ENCODE peak calls at places on chromosomes 3 and 15, in nine cellular contexts. One of them, this sample, is unnamed.

GRCh38 chr3:134075568-134075825 is 45.8 kb upstream of the SLCO2A1 start:
- DNase-seq in Peyer's patch: no peak
- DNase-seq in IMR-90: no peak
- DNase-seq in A549: no peak
- DNase-seq in NB4: no peak
- DNase-seq in esophagus squamous epithelium: no peak
- DNase-seq in breast epithelium: no peak
- DNase-seq in tibial nerve: no peak
- DNase-seq in spleen: no peak
- DNase-seq in this sample: peak

GRCh38 chr15:25810154-25810553 is 53.0 kb downstream of the ATP10A start:
- DNase-seq in IMR-90: no peak
- DNase-seq in A549: no peak
- DNase-seq in esophagus squamous epithelium: no peak
- DNase-seq in spleen: no peak
- DNase-seq in breast epithelium: no peak
- DNase-seq in Peyer's patch: no peak
- DNase-seq in NB4: no peak
- DNase-seq in tibial nerve: no peak
- DNase-seq in this sample: no peak

GRCh38 chr3:31295150-31295765 is 237.5 kb upstream of the STT3B start:
- DNase-seq in spleen: no peak
- DNase-seq in tibial nerve: no peak
- DNase-seq in breast epithelium: no peak
- DNase-seq in Peyer's patch: no peak
- DNase-seq in NB4: no peak
- DNase-seq in IMR-90: no peak
- DNase-seq in esophagus squamous epithelium: no peak
- DNase-seq in A549: no peak
- DNase-seq in this sample: no peak

GRCh38 chr15:71784719-71785118 is 25.6 kb upstream of the NR2E3 start:
- DNase-seq in breast epithelium: no peak
- DNase-seq in tibial nerve: no peak
- DNase-seq in spleen: no peak
- DNase-seq in IMR-90: no peak
- DNase-seq in A549: no peak
- DNase-seq in esophagus squamous epithelium: no peak
- DNase-seq in NB4: peak
- DNase-seq in Peyer's patch: no peak
- DNase-seq in this sample: peak

GRCh38 chr15:48242531-48242930 is 36.4 kb downstream of the SLC12A1 start:
- DNase-seq in IMR-90: no peak
- DNase-seq in A549: no peak
- DNase-seq in tibial nerve: no peak
- DNase-seq in Peyer's patch: no peak
- DNase-seq in esophagus squamous epithelium: no peak
- DNase-seq in breast epithelium: no peak
- DNase-seq in NB4: no peak
- DNase-seq in spleen: no peak
- DNase-seq in this sample: no peak

GRCh38 chr3:50550079-50550736 is 17.3 kb downstream of the C3orf18 start:
- DNase-seq in NB4: peak
- DNase-seq in esophagus squamous epithelium: no peak
- DNase-seq in tibial nerve: peak
- DNase-seq in A549: peak
- DNase-seq in spleen: no peak
- DNase-seq in breast epithelium: no peak
- DNase-seq in IMR-90: peak
- DNase-seq in Peyer's patch: peak
- DNase-seq in this sample: no peak

GRCh38 chr15:59550520-59550919 is 61.1 kb upstream of the GCNT3 start:
- DNase-seq in A549: no peak
- DNase-seq in tibial nerve: no peak
- DNase-seq in esophagus squamous epithelium: no peak
- DNase-seq in NB4: peak
- DNase-seq in Peyer's patch: no peak
- DNase-seq in breast epithelium: no peak
- DNase-seq in spleen: no peak
- DNase-seq in IMR-90: no peak
- DNase-seq in this sample: no peak

GRCh38 chr3:30660128-30660525 is 53.7 kb downstream of the TGFBR2 start:
- DNase-seq in spleen: no peak
- DNase-seq in esophagus squamous epithelium: no peak
- DNase-seq in Peyer's patch: no peak
- DNase-seq in tibial nerve: no peak
- DNase-seq in A549: no peak
- DNase-seq in NB4: no peak
- DNase-seq in breast epithelium: no peak
- DNase-seq in IMR-90: no peak
- DNase-seq in this sample: no peak

GRCh38 chr15:70669966-70670658 is 93.2 kb downstream of the UACA start:
- DNase-seq in A549: no peak
- DNase-seq in tibial nerve: no peak
- DNase-seq in esophagus squamous epithelium: no peak
- DNase-seq in breast epithelium: no peak
- DNase-seq in spleen: no peak
- DNase-seq in IMR-90: no peak
- DNase-seq in Peyer's patch: no peak
- DNase-seq in NB4: no peak
- DNase-seq in this sample: no peak

GRCh38 chr3:118988198-118988842 is 46.3 kb downstream of the IGSF11 start:
- DNase-seq in NB4: no peak
- DNase-seq in spleen: no peak
- DNase-seq in tibial nerve: no peak
- DNase-seq in esophagus squamous epithelium: no peak
- DNase-seq in Peyer's patch: no peak
- DNase-seq in A549: no peak
- DNase-seq in IMR-90: no peak
- DNase-seq in breast epithelium: no peak
- DNase-seq in this sample: no peak

GRCh38 chr3:182713743-182714517 is 79.4 kb upstream of the ATP11B start:
- DNase-seq in NB4: peak
- DNase-seq in A549: peak
- DNase-seq in Peyer's patch: no peak
- DNase-seq in IMR-90: peak
- DNase-seq in breast epithelium: no peak
- DNase-seq in esophagus squamous epithelium: no peak
- DNase-seq in tibial nerve: no peak
- DNase-seq in spleen: no peak
- DNase-seq in this sample: no peak

GRCh38 chr15:39478996-39479395 is 101.9 kb upstream of the THBS1 start:
- DNase-seq in A549: no peak
- DNase-seq in esophagus squamous epithelium: no peak
- DNase-seq in breast epithelium: no peak
- DNase-seq in IMR-90: no peak
- DNase-seq in tibial nerve: no peak
- DNase-seq in spleen: no peak
- DNase-seq in Peyer's patch: no peak
- DNase-seq in NB4: no peak
- DNase-seq in this sample: no peak

GRCh38 chr15:96345560-96346389 is 15.3 kb downstream of the NR2F2 start:
- DNase-seq in tibial nerve: peak
- DNase-seq in esophagus squamous epithelium: no peak
- DNase-seq in NB4: peak
- DNase-seq in breast epithelium: peak
- DNase-seq in spleen: peak
- DNase-seq in Peyer's patch: no peak
- DNase-seq in A549: peak
- DNase-seq in IMR-90: peak
- DNase-seq in this sample: peak

GRCh38 chr3:284316-284715 is 87.8 kb downstream of the CHL1 start:
- DNase-seq in tibial nerve: no peak
- DNase-seq in A549: no peak
- DNase-seq in IMR-90: no peak
- DNase-seq in NB4: no peak
- DNase-seq in breast epithelium: no peak
- DNase-seq in Peyer's patch: no peak
- DNase-seq in esophagus squamous epithelium: no peak
- DNase-seq in spleen: no peak
- DNase-seq in this sample: no peak

DNA sequence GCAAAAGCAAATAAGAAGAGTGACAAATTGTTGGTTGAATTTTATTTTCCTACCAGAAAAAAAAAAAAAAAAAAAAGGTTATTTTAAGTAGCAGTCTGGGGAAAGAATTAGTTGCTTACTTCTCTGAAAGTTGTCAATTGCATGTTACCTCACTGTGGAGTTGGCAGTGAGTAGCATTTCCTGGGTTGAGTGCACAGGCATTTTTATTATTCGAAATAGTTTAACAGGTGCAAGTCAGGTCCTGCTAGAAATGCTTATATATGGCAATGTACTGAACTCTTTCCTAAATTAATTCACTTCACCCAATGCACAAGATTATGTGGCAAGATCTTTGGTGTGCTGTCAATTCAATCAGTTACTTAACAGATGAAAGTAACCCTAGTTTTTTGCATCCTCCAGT is 680.6 kb downstream of the EPHA3 start:
- DNase-seq in breast epithelium: no peak
- DNase-seq in IMR-90: no peak
- DNase-seq in A549: no peak
- DNase-seq in Peyer's patch: no peak
- DNase-seq in NB4: no peak
- DNase-seq in spleen: no peak
- DNase-seq in esophagus squamous epithelium: no peak
- DNase-seq in tibial nerve: no peak
- DNase-seq in this sample: no peak
- TF ChIP-seq CTCF in breast epithelium: no peak
- TF ChIP-seq CTCF in IMR-90: no peak
- TF ChIP-seq CTCF in A549: no peak
- TF ChIP-seq CTCF in Peyer's patch: no peak
- TF ChIP-seq CTCF in NB4: no peak
- TF ChIP-seq CTCF in spleen: no peak
- TF ChIP-seq CTCF in esophagus squamous epithelium: no peak
- TF ChIP-seq CTCF in tibial nerve: no peak
- TF ChIP-seq CTCF in this sample: no peak

DNA sequence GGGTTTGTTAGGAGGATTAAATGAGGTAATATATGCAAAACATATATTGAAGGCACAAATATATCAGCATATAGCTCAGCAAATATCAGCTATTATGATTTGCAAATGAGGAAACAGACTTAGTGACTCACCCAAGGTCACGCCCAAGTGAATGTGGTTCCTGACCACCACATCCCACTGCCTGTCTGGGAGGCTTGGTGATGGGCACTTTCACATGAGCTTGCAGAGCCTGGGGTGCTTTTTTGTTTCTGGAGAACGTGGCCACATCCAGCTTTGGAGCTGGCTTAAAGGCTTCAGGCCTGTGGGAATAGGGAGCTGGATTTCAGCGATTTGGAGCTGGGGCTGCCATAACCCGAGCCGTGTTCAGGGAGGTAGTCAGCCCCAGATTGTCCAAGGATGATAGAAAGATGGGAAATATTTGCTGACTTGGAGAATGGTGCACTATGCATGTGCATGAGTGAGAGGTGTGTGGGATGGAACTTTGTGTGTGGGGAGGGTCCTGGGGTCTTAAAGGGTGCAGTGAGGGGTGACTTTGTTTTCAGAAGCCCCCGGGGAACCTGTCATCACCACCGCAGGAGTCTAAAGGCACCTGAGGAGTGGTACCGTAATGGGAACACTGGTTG is 12.0 kb upstream of the FGD5 start:
- DNase-seq in esophagus squamous epithelium: no peak
- DNase-seq in A549: no peak
- DNase-seq in tibial nerve: no peak
- DNase-seq in breast epithelium: no peak
- DNase-seq in spleen: peak
- DNase-seq in Peyer's patch: no peak
- DNase-seq in NB4: peak
- DNase-seq in IMR-90: peak
- DNase-seq in this sample: no peak
- TF ChIP-seq POLR2A in esophagus squamous epithelium: no peak
- TF ChIP-seq POLR2A in A549: no peak
- TF ChIP-seq POLR2A in tibial nerve: no peak
- TF ChIP-seq POLR2A in breast epithelium: no peak
- TF ChIP-seq POLR2A in spleen: no peak
- TF ChIP-seq POLR2A in Peyer's patch: no peak
- TF ChIP-seq POLR2A in NB4: no peak
- TF ChIP-seq POLR2A in IMR-90: no peak
- TF ChIP-seq POLR2A in this sample: no peak

DNA sequence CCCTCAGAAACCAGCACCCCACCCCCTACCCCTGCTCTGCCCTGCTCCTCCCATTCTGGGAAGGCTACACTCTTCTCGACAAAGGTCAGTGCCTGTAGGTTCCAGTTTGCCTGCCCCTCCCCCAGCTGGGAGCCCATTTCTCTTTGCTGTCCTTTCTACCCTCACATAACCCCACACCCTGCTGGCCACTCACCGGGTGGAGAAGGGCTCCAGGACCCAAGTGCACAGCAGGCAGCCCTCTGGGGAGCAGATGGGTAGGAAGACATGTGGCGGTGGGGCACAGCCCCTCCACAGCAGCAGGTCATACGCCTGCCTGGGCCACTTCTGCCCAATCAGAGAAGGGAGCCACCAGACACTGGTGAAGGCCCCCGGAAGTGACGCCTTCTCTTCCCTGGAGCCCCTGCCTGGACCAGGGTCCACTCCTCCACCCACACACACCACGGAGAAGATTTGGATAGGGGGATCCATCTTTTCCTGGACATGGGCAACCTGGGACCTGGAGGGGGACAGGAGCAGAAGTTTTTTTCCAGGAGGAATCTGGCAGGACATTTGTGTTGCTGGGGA is at the start of gene THPO:
- DNase-seq in A549: no peak
- DNase-seq in spleen: no peak
- DNase-seq in tibial nerve: no peak
- DNase-seq in esophagus squamous epithelium: no peak
- DNase-seq in IMR-90: no peak
- DNase-seq in Peyer's patch: no peak
- DNase-seq in NB4: peak
- DNase-seq in breast epithelium: no peak
- DNase-seq in this sample: no peak
- H3K4me3 ChIP-seq in A549: no peak
- H3K4me3 ChIP-seq in spleen: no peak
- H3K4me3 ChIP-seq in tibial nerve: no peak
- H3K4me3 ChIP-seq in esophagus squamous epithelium: no peak
- H3K4me3 ChIP-seq in IMR-90: no peak
- H3K4me3 ChIP-seq in Peyer's patch: no peak
- H3K4me3 ChIP-seq in NB4: peak
- H3K4me3 ChIP-seq in breast epithelium: peak
- H3K4me3 ChIP-seq in this sample: no peak

DNA sequence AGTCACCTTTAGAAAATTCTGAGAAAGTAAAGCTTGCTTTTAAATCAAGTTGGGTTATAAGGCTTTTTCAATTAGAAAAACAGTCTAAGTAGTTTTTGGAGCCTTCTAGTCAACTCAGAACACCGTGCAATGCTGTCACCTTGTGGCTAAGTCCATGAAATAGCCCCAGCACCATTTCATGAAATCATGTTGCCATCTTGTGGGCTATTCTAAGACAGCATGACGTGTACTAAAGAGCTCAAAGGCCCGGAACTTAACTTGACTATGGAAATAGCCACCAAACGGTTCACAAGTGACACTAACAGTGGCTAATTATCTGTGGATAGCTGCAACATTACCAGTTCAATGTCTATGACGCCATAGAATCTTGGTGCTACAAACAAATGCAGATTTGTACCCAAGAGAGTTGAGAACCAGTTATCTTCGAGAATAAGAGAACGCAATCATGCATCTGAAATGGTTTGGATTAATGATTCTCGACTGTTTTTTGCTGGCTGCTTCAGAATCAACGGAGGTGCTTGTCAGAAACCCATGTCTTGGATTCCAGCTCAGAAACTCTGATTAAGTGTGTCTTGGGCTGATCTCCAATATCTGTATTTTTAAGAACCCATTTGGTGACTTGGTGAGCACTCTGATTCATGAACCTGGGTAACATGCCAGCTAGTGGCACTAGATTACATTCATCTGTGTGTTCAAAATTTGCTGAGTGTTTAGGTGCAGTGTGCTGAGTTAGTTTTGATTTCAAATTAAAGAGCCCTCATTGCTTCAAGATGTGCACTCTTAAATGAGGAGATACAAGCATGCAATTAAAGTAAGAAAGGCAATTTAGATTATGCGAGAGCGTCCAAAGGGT is 111.2 kb upstream of the MCTP2 start:
- DNase-seq in IMR-90: peak
- DNase-seq in esophagus squamous epithelium: no peak
- DNase-seq in A549: peak
- DNase-seq in NB4: peak
- DNase-seq in tibial nerve: peak
- DNase-seq in Peyer's patch: peak
- DNase-seq in breast epithelium: peak
- DNase-seq in spleen: no peak
- DNase-seq in this sample: peak
- TF ChIP-seq CTCF in IMR-90: peak
- TF ChIP-seq CTCF in esophagus squamous epithelium: peak
- TF ChIP-seq CTCF in A549: peak
- TF ChIP-seq CTCF in NB4: peak
- TF ChIP-seq CTCF in tibial nerve: peak
- TF ChIP-seq CTCF in Peyer's patch: peak
- TF ChIP-seq CTCF in breast epithelium: peak
- TF ChIP-seq CTCF in spleen: peak
- TF ChIP-seq CTCF in this sample: peak

This sample was measured in lower leg skin.